ENCODE peak calls at places on chromosomes 5 and 9, in seven cellular contexts. V is CD4-positive, alpha-beta memory T cell; F is thoracic aorta; Z is foreskin keratinocyte; L is upper lobe of right lung; W is lung; N is adrenal gland. U is an unnamed sample.
A peak's percentile ranks its signal among the peaks of the same experiment; 100 is the strongest.

GRCh38 chr9:2717385-2717784 is at the start of gene KCNV2:
- DNase-seq in Z (no peak), V (no peak), L (no peak), N (no peak), F (no peak), W (no peak), U (no peak)

GRCh38 chr5:145385276-145385675 is 449.9 kb downstream of the PRELID2 start:
- DNase-seq in V (no peak), F (no peak), N (no peak), W (no peak), L (no peak), Z (no peak), U (no peak)

GRCh38 chr9:94903961-94904421 is 177.5 kb downstream of the AOPEP start:
- DNase-seq in Z (no peak), V (no peak), L (no peak), N (no peak), F (no peak), W (peak; percentile 9), U (peak; percentile 91)

GRCh38 chr5:133292300-133292699 is 240.5 kb downstream of the HSPA4 start:
- DNase-seq in W (no peak), Z (peak; percentile 76), N (no peak), V (no peak), L (no peak), F (no peak), U (no peak)

GRCh38 chr9:2620876-2621677 is 510 bp upstream of the VLDLR start:
- DNase-seq in V (peak; percentile 23), F (no peak), W (peak; percentile 82), L (peak; percentile 91), N (peak; percentile 90), Z (peak; percentile 32), U (peak; percentile 96)

GRCh38 chr9:136311433-136312375 is 7.8 kb upstream of the CCDC187 start:
- DNase-seq in V (no peak), L (no peak), N (no peak), Z (no peak), W (no peak), F (no peak), U (no peak)

GRCh38 chr9:73199448-73199847 is 47.8 kb downstream of the ANXA1 start:
- DNase-seq in L (no peak), Z (no peak), V (no peak), F (no peak), W (no peak), N (no peak), U (no peak)

GRCh38 chr5:72611111-72611724 is 104.0 kb upstream of the ZNF366 start:
- DNase-seq in V (peak; percentile 21), L (peak; percentile 82), F (peak; percentile 39), Z (no peak), W (peak; percentile 69), N (peak; percentile 80), U (peak; percentile 90)

GRCh38 chr5:78650562-78650930 is 2.0 kb upstream of the LHFPL2 start:
- DNase-seq in V (no peak), N (no peak), L (no peak), W (no peak), Z (no peak), F (no peak), U (no peak)

GRCh38 chr5:3886521-3887461 is 291.2 kb downstream of the IRX1 start:
- DNase-seq in V (no peak), F (no peak), L (no peak), Z (peak; percentile 44), W (no peak), N (no peak), U (no peak)

GRCh38 chr5:111596705-111597104 is 84.4 kb upstream of the STARD4 start:
- DNase-seq in W (no peak), Z (no peak), L (no peak), V (no peak), F (no peak), N (no peak), U (no peak)

GRCh38 chr9:26955222-26955903 is 849 bp upstream of the IFT74 start:
- DNase-seq in Z (no peak), W (no peak), L (no peak), V (no peak), N (peak; percentile 43), F (no peak), U (peak; percentile 50)

GRCh38 chr9:89177401-89178161 is 1.0 kb downstream of the SHC3 start:
- DNase-seq in W (no peak), V (no peak), N (peak; percentile 51), F (no peak), Z (no peak), L (peak; percentile 68), U (peak; percentile 41)

GRCh38 chr5:89421035-89421434 is 538.1 kb upstream of the MEF2C start:
- DNase-seq in V (no peak), W (no peak), L (no peak), N (no peak), Z (peak; percentile 16), F (no peak), U (peak; percentile 53)
- H3K27ac ChIP-seq in V (no peak overlapping the region), W (no peak overlapping the region), L (no peak overlapping the region), N (no peak overlapping the region), Z (no peak overlapping the region), F (no peak overlapping the region), U (no peak overlapping the region)

GRCh38 chr5:143372187-143372829 is 31.2 kb downstream of the NR3C1 start:
- DNase-seq in F (no peak), N (no peak), L (no peak), Z (peak; percentile 21), W (no peak), V (no peak), U (peak; percentile 47)

GRCh38 chr5:143374496-143375217 is 28.8 kb downstream of the NR3C1 start:
- DNase-seq in L (no peak), W (no peak), F (no peak), Z (no peak), N (no peak), V (no peak), U (peak; percentile 56)

GRCh38 chr5:143376195-143376772 is 27.2 kb downstream of the NR3C1 start:
- DNase-seq in N (no peak), Z (no peak), V (no peak), F (no peak), L (no peak), W (no peak), U (no peak)

DNA sequence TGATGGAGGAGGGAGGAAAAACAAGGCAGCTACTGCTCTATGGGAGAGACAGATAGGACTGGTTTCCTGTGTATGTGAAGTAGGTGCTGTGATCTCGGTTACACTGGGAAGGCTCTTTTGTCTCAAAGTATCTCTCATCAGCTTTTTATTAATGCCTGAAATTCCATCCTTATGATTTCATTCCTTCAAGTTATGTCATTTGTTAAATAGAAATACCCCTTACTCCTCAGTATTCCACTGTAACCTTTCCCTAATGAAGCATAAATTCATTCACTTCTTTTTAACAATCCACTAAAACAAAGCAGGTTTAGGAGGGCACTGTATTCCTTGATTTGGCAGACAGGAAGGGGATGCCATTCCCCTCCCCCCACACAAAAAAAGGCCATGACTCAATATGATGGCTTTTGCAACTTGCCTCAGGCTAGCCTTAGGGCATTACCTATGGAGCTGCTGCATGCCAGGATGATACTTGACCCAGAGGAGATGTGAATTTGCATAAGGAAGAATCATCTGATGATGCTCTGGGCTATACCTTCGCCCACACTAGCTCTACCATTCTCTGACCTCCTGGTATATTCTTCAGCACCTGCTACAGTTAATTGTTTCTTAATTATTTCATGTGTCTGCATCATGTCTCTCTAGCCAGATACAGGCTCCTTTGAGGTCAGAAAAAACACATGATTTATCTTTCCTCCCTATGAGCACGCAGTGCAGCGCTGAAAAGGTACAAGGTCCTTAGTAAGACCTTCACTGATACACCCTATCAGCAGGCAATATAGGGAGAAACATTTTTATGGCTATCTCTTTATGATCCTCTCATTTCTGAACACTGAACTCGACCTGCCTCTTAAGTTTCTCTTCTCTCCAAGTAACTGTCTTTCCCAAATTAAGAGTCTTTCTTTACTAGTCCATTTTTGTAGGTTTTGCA is 26.3 kb downstream of the NR3C1 start:
- DNase-seq in F (no peak), W (no peak), Z (peak; percentile 84), V (no peak), N (no peak), L (no peak), U (peak; percentile 59)
- H3K4me1 ChIP-seq in F (peaks cover 16% of the 10 kb centered on the region), W (peaks cover 3% of the 10 kb centered on the region), Z (peaks cover 23% of the 10 kb centered on the region), V (peaks cover 72% of the 10 kb centered on the region), N (no peaks in the 10 kb centered on the region), L (peaks cover 16% of the 10 kb centered on the region), U (peaks cover 71% of the 10 kb centered on the region)

GRCh38 chr5:102718819-102719218 is 36.3 kb upstream of the PAM start:
- DNase-seq in Z (peak; percentile 81), L (no peak), W (no peak), F (no peak), N (no peak), V (no peak), U (peak; percentile 51)

GRCh38 chr5:102713278-102713677 is 41.8 kb upstream of the PAM start:
- DNase-seq in V (no peak), F (no peak), W (no peak), Z (no peak), L (no peak), N (no peak), U (no peak)

GRCh38 chr5:102716017-102716416 is 39.1 kb upstream of the PAM start:
- DNase-seq in N (no peak), F (no peak), W (no peak), V (no peak), L (no peak), Z (no peak), U (no peak)

GRCh38 chr5:102713682-102714231 is 41.3 kb upstream of the PAM start:
- DNase-seq in Z (no peak), V (no peak), W (no peak), N (no peak), L (no peak), F (no peak), U (peak; percentile 26)

GRCh38 chr5:102715405-102715804 is 39.7 kb upstream of the PAM start:
- DNase-seq in Z (peak; percentile 87), F (no peak), L (no peak), N (peak; percentile 13), W (no peak), V (no peak), U (peak; percentile 84)
- H3K27ac ChIP-seq in Z (no peak overlapping the region), F (no peak overlapping the region), L (no peak overlapping the region), N (no peak overlapping the region), W (no peak overlapping the region), V (no peak overlapping the region), U (peak overlapping the region; percentile 22)

GRCh38 chr5:131999471-131999931 is 12.0 kb downstream of the ACSL6 start:
- DNase-seq in N (no peak), V (no peak), L (peak; percentile 60), F (no peak), W (no peak), Z (no peak), U (no peak)

GRCh38 chr5:131997727-131998117 is 13.7 kb downstream of the ACSL6 start:
- DNase-seq in V (no peak), Z (no peak), N (no peak), W (no peak), L (peak; percentile 25), F (no peak), U (no peak)

GRCh38 chr5:131998431-131999040 is 12.9 kb downstream of the ACSL6 start:
- DNase-seq in F (no peak), L (peak; percentile 29), N (no peak), V (no peak), W (no peak), Z (no peak), U (no peak)

GRCh38 chr5:131999991-132000490 is 11.4 kb downstream of the ACSL6 start:
- DNase-seq in L (peak; percentile 27), F (no peak), Z (no peak), V (no peak), N (no peak), W (no peak), U (no peak)

DNA sequence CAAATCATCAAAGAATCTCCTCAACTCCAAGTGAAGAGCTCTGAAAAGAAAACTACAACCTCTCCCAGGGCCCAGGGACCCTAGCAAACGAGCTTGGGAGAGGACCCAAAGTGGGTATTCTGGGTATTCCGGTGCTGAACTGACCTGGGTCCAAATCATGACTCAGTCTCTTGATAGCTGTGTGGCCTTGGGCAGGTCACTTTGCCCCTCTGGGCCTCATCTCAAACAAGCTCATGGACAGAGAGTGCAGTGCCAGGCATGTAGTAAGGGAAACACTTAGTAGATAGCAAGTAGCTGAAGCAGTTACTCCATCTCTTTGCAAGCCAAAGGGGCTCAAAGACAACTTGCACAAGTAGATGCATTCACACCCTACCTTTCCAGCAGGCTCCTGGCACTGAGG is 12.4 kb downstream of the ACSL6 start:
- DNase-seq in L (no peak), F (no peak), W (no peak), Z (no peak), V (no peak), N (no peak), U (no peak)
- H3K4me1 ChIP-seq in L (peaks cover 12% of the 10 kb centered on the region), F (peaks cover 3% of the 10 kb centered on the region), W (peaks cover 26% of the 10 kb centered on the region), Z (no peaks in the 10 kb centered on the region), V (peaks cover 76% of the 10 kb centered on the region), N (peaks cover 33% of the 10 kb centered on the region), U (no peaks in the 10 kb centered on the region)

U was measured in GM23248.